ENCODE peak calls at places on chromosomes 6 and 20, in six cellular contexts. O, B, L, H, Z and S are unnamed samples.

GRCh38 chr20:45059022-45059728 is 41.8 kb downstream of the KCNS1 start:
- DNase-seq in O (no peak), B (no peak), L (no peak), H (no peak), Z (no peak), S (no peak)

GRCh38 chr6:169571123-169571962 is 130.5 kb downstream of the WDR27 start:
- DNase-seq in O (no peak), B (no peak), L (no peak), H (no peak), Z (no peak), S (no peak)

GRCh38 chr6:142692942-142693341 is 252.0 kb downstream of the HIVEP2 start:
- DNase-seq in O (peak), B (peak), L (peak), H (peak), Z (peak), S (peak)

GRCh38 chr6:4370066-4370465 is 234.7 kb upstream of the ECI2 start:
- DNase-seq in O (no peak), B (no peak), L (no peak), H (no peak), Z (peak), S (no peak)

GRCh38 chr6:96735332-96735731 is 101.9 kb downstream of the GPR63 start:
- DNase-seq in O (no peak), B (no peak), L (no peak), H (no peak), Z (no peak), S (no peak)

GRCh38 chr6:149905911-149906371 is 8.0 kb upstream of the RAET1E start:
- DNase-seq in O (no peak), B (no peak), L (no peak), H (no peak), Z (no peak), S (no peak)

GRCh38 chr6:138001750-138002349 is 105.4 kb downstream of the PERP start:
- DNase-seq in O (peak), B (peak), L (peak), H (peak), Z (peak), S (peak)

GRCh38 chr6:13795041-13795748 is 19.2 kb downstream of the MCUR1 start:
- DNase-seq in O (peak), B (peak), L (peak), H (peak), Z (peak), S (peak)

GRCh38 chr6:97068211-97068610 is 143.7 kb downstream of the KLHL32 start:
- DNase-seq in O (no peak), B (peak), L (no peak), H (no peak), Z (peak), S (no peak)

GRCh38 chr6:151757506-151757955 is 50.0 kb upstream of the ESR1 start:
- DNase-seq in O (no peak), B (no peak), L (no peak), H (no peak), Z (no peak), S (peak)

GRCh38 chr6:74755748-74756147 is 450.1 kb downstream of the COL12A1 start:
- DNase-seq in O (no peak), B (no peak), L (no peak), H (no peak), Z (peak), S (no peak)

GRCh38 chr6:4172368-4172767 is 37.0 kb upstream of the ECI2 start:
- DNase-seq in O (no peak), B (no peak), L (no peak), H (no peak), Z (no peak), S (no peak)

GRCh38 chr20:58692579-58693225 is at the start of gene NPEPL1:
- DNase-seq in O (peak), B (peak), L (no peak), H (no peak), Z (peak), S (peak)

GRCh38 chr20:40776702-40777457 is 87.8 kb upstream of the MAFB start:
- DNase-seq in O (peak), B (no peak), L (no peak), H (no peak), Z (no peak), S (no peak)

GRCh38 chr20:58424218-58424617 is 35.2 kb downstream of the VAPB start:
- DNase-seq in O (no peak), B (no peak), L (no peak), H (no peak), Z (no peak), S (no peak)

GRCh38 chr20:35523298-35523888 is 6.1 kb downstream of the C20orf173 start:
- DNase-seq in O (no peak), B (no peak), L (peak), H (no peak), Z (no peak), S (peak)

GRCh38 chr6:47146426-47147174 is 104.5 kb upstream of the ADGRF1 start:
- DNase-seq in O (no peak), B (no peak), L (no peak), H (no peak), Z (peak), S (no peak)

GRCh38 chr6:164106345-164106769 is 691.8 kb downstream of the QKI start:
- DNase-seq in O (peak), B (peak), L (no peak), H (no peak), Z (no peak), S (no peak)

GRCh38 chr6:108565893-108566292 is 5.2 kb downstream of the FOXO3 start:
- DNase-seq in O (no peak), B (no peak), L (no peak), H (no peak), Z (peak), S (peak)

GRCh38 chr6:61755739-61756138 is 530.3 kb downstream of the KHDRBS2 start:
- DNase-seq in O (no peak), B (no peak), L (no peak), H (no peak), Z (no peak), S (no peak)
- TF ChIP-seq CTCF in O (no peak), B (no peak), L (no peak), H (no peak), Z (no peak), S (no peak)

DNA sequence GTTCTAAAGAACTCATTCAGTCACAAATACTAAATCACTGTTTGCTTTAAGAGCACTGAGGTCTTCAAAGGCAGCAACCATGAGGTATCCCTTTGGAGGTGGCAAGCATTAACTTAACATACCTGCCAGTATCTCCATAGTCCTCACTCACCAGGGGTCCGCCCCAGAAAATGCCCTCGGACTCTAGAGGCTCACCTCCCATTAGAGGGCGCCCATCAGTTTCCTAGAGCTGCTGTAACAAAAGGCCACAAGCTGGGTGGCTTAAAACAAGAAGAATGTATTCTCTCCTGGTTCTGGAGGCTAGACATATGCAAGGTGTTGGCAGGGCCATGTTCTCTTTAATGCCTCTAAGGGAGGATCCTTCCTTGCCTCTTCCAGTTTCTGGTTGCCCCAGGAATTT is 12.0 kb upstream of the RNGTT start:
- DNase-seq in O (no peak), B (no peak), L (no peak), H (no peak), Z (no peak), S (no peak)
- TF ChIP-seq CTCF in O (no peak), B (no peak), L (no peak), H (no peak), Z (no peak), S (no peak)

GRCh38 chr20:43955244-43956191 is 40.9 kb downstream of the TOX2 start:
- DNase-seq in O (no peak), B (no peak), L (peak), H (peak), Z (peak), S (peak)
- TF ChIP-seq CTCF in O (no peak), B (no peak), L (no peak), H (no peak), Z (no peak), S (no peak)

GRCh38 chr20:60136640-60137411 is 178.6 kb downstream of the CDH26 start:
- DNase-seq in O (no peak), B (no peak), L (no peak), H (no peak), Z (no peak), S (no peak)

GRCh38 chr20:60139663-60140446 is 181.6 kb downstream of the CDH26 start:
- DNase-seq in O (no peak), B (no peak), L (no peak), H (no peak), Z (no peak), S (no peak)

GRCh38 chr20:60135276-60135675 is 177.1 kb downstream of the CDH26 start:
- DNase-seq in O (no peak), B (no peak), L (no peak), H (no peak), Z (no peak), S (no peak)

GRCh38 chr20:60138263-60139127 is 180.3 kb downstream of the CDH26 start:
- DNase-seq in O (peak), B (no peak), L (no peak), H (no peak), Z (peak), S (no peak)

GRCh38 chr20:60137657-60138245 is 179.5 kb downstream of the CDH26 start:
- DNase-seq in O (no peak), B (no peak), L (no peak), H (no peak), Z (peak), S (no peak)
- TF ChIP-seq CTCF in O (peak), B (peak), L (peak), H (peak), Z (peak), S (peak)

GRCh38 chr6:32128751-32129296 is 778 bp upstream of the ATF6B start:
- DNase-seq in O (no peak), B (no peak), L (no peak), H (no peak), Z (no peak), S (no peak)

GRCh38 chr6:32129297-32130088 is 595 bp downstream of the FKBPL start:
- DNase-seq in O (no peak), B (no peak), L (no peak), H (no peak), Z (no peak), S (no peak)

GRCh38 chr6:32126880-32127279 is 1.2 kb downstream of the ATF6B start:
- DNase-seq in O (no peak), B (no peak), L (no peak), H (no peak), Z (no peak), S (no peak)

GRCh38 chr6:32127717-32128592 is at the start of gene ATF6B:
- DNase-seq in O (peak), B (peak), L (peak), H (peak), Z (peak), S (peak)

GRCh38 chr6:32127409-32127716 is 683 bp downstream of the ATF6B start:
- DNase-seq in O (no peak), B (no peak), L (no peak), H (no peak), Z (no peak), S (no peak)
- TF ChIP-seq CTCF in O (no peak), B (no peak), L (no peak), H (no peak), Z (no peak), S (no peak)

DNA sequence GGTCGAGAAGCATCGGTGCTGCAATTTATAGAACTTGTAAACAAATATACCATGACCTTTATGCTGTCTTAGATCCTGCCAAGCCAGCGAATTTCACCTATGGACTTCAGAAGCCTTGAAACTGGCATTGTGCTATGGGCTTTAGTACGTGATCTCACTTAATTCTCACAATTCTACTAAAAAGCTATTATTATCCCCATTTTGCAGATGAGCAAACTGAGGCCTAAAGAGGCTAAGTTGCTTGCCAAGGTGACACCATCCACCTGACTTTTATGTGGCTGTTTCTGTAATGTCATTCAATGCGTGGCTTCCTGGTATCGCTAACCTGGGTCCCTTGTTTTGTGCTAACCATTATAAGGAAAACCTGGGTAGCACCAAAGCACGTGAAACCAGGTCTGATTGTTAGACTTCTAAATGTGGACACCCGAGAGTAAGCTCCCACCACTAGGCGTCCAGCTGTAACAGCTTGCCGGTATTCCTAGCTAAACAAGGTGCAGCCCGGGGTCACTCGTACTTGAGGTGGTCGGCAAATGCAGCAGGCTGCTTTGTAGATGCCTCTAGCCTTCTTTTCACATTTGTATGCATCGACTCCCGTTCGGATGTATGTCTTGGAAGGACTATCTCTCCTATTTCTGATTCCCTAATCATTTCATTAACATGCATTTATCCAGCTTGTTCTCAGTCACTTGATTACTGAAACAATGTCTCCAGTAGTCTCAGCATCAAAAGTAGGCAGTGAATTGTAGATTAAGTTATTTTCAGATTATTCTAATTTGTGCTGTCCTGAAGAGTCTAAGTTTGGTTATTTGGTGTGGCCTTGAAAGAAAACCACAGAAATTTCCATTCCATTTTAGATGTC is 1.1 kb downstream of the SYNJ2 start:
- DNase-seq in O (no peak), B (peak), L (no peak), H (no peak), Z (peak), S (peak)
- TF ChIP-seq CTCF in O (peak), B (peak), L (no peak), H (peak), Z (peak), S (no peak)

GRCh38 chr6:122770835-122771601 is 8.5 kb upstream of the FABP7 start:
- DNase-seq in O (no peak), B (peak), L (no peak), H (no peak), Z (no peak), S (no peak)
- TF ChIP-seq CTCF in O (no peak), B (no peak), L (no peak), H (no peak), Z (no peak), S (no peak)

DNA sequence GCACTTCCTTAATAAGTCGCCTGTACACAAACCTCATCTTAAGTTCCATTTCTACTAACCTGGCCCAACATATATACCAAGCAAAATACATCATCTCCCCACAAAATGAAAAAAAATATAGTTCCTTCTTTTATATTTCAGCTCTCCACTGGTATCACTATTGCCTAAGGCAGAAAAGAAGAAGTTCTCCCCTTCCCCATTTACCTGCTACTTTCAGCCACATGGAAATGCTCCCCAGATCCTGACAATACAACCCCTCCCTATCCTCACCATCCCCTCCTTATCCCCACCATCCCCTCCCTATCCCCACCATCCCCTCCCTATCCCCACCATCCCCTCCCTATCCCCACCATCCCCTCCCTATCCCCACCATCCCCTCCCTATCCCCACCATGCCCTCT is 175.7 kb downstream of the LINC00237 start:
- DNase-seq in O (no peak), B (no peak), L (no peak), H (no peak), Z (no peak), S (no peak)
- TF ChIP-seq CTCF in O (no peak), B (no peak), L (no peak), H (no peak), Z (no peak), S (no peak)

GRCh38 chr20:29874476-29875202 is 1382.8 kb upstream of the DEFB115 start:
- DNase-seq in O (no peak), B (no peak), L (no peak), H (no peak), Z (no peak), S (peak)
- TF ChIP-seq CTCF in O (no peak), B (no peak), L (no peak), H (no peak), Z (no peak), S (no peak)